ENCODE peak calls at places on chromosomes 3 and 15, in nine cellular contexts. Q, L, N, K, H, O, U, F and I are unnamed samples.

GRCh38 chr3:123618768-123619484 is 34.1 kb upstream of the HACD2 start:
- DNase-seq in Q (peak), L (no peak), N (no peak), K (no peak), H (no peak), O (peak), U (no peak), F (peak), I (peak)

GRCh38 chr3:146928421-146929059 is 323.4 kb upstream of the PLSCR5 start:
- DNase-seq in Q (no peak), L (no peak), N (no peak), K (no peak), H (no peak), O (no peak), U (peak), F (no peak), I (no peak)

GRCh38 chr3:177441281-177441812 is 244.1 kb upstream of the TBL1XR1 start:
- DNase-seq in Q (no peak), L (no peak), N (no peak), K (no peak), H (no peak), O (no peak), U (no peak), F (no peak), I (no peak)

GRCh38 chr15:73328986-73329385 is 39.8 kb downstream of the HCN4 start:
- DNase-seq in Q (no peak), L (no peak), N (no peak), K (peak), H (no peak), O (no peak), U (no peak), F (no peak), I (no peak)

GRCh38 chr3:39343760-39344159 is 14.3 kb downstream of the CCR8 start:
- DNase-seq in Q (no peak), L (no peak), N (no peak), K (no peak), H (no peak), O (no peak), U (no peak), F (no peak), I (no peak)

GRCh38 chr15:101407439-101407838 is 82.1 kb downstream of the PCSK6 start:
- DNase-seq in Q (no peak), L (peak), N (no peak), K (no peak), H (no peak), O (no peak), U (no peak), F (no peak), I (no peak)

GRCh38 chr3:42702982-42703694 is 540 bp upstream of the HHATL start:
- DNase-seq in Q (no peak), L (no peak), N (no peak), K (no peak), H (no peak), O (peak), U (no peak), F (peak), I (no peak)

GRCh38 chr3:48361928-48362327 is 10.1 kb upstream of the FBXW12 start:
- DNase-seq in Q (no peak), L (no peak), N (no peak), K (no peak), H (no peak), O (no peak), U (no peak), F (no peak), I (no peak)

GRCh38 chr3:5767304-5767703 is 579.8 kb downstream of the EDEM1 start:
- DNase-seq in Q (no peak), L (no peak), N (no peak), K (no peak), H (no peak), O (no peak), U (no peak), F (no peak), I (no peak)

DNA sequence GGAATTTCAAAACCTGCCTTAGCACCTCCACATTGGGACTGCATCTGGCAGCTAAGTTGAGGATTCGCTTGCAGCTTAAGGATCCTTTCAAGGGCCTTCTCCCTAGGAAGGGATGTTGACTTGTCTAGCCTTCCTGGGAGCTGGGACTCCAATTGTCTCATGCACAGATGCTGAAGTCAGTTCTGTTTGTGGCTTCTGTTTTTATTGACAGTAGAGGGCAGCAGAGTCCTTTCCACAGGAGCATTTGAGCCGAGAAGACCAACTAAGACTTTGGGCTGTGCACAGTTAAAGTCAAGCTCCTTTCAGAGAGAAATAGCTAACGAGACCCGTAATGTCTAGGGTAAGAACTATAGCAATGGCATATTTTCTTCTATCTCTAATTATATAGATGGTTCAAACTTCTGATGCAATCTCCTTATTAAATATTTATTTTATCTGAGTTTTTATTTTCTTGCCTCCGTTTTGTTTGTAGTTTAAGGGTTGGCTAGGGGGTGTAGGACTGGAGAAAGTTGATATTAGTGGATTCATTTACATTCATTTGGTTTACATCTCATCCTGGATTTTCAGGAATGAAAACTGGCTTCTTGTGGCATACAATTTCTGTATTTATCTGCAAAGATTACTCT is 59.7 kb upstream of the KBTBD8 start:
- DNase-seq in Q (peak), L (peak), N (peak), K (no peak), H (peak), O (no peak), U (peak), F (no peak), I (peak)
- TF ChIP-seq CTCF in Q (no peak), L (peak), N (peak), K (no peak), H (peak), O (peak), U (peak), F (peak), I (peak)

GRCh38 chr15:32029409-32029861 is 880 bp upstream of the CHRNA7 start:
- DNase-seq in Q (no peak), L (peak), N (no peak), K (peak), H (no peak), O (no peak), U (peak), F (no peak), I (no peak)
- H3K4me3 ChIP-seq in Q (peak), L (no peak), N (peak), K (no peak), H (no peak), O (peak), U (peak), F (peak), I (peak)

GRCh38 chr15:40545457-40545856 is 19.4 kb downstream of the CCDC32 start:
- DNase-seq in Q (no peak), L (no peak), N (no peak), K (no peak), H (no peak), O (no peak), U (peak), F (no peak), I (no peak)
- TF ChIP-seq CTCF in Q (no peak), L (peak), N (no peak), K (no peak), H (no peak), O (no peak), U (peak), F (no peak), I (no peak)

GRCh38 chr3:171285287-171285686 is 174.9 kb downstream of the TNIK start:
- DNase-seq in Q (no peak), L (peak), N (no peak), K (no peak), H (no peak), O (no peak), U (no peak), F (no peak), I (no peak)
- H3K4me3 ChIP-seq in Q (no peak), L (no peak), N (no peak), K (no peak), H (no peak), O (no peak), U (no peak), F (no peak), I (no peak)

DNA sequence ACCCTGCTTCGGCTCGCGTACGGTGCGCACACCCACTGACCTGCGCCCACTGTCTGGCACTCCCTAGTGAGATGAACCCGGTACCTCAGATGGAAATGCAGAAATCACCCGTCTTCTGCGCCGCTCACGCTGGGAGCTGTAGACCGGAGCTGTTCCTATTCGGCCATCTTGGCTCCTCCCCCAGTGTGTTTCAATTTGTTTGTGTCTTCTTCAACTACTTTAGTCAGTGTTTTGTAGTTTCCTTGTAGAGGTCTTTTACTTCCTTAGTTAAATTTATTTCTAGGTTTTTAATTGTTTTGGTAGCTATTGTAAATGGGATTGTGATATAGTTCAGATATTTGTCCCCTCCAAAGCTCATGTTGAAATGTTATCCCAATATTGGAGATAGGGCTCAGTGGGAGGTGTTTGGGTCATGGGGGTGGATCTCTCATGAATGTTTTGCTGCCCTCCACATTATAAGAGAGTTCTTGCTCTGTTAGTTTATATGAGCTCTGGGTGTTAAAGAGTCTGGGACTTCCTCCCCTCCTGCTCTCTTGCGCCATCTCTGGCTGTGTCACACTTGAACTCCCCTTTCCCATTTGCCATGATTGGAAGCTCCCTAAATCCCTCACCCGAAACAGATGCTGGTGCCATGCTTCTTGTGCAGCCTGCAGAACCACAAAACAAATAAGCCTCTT is 304.4 kb downstream of the DOCK3 start:
- DNase-seq in Q (no peak), L (no peak), N (no peak), K (no peak), H (no peak), O (no peak), U (peak), F (no peak), I (no peak)
- TF ChIP-seq CTCF in Q (no peak), L (peak), N (no peak), K (no peak), H (no peak), O (no peak), U (peak), F (no peak), I (peak)

DNA sequence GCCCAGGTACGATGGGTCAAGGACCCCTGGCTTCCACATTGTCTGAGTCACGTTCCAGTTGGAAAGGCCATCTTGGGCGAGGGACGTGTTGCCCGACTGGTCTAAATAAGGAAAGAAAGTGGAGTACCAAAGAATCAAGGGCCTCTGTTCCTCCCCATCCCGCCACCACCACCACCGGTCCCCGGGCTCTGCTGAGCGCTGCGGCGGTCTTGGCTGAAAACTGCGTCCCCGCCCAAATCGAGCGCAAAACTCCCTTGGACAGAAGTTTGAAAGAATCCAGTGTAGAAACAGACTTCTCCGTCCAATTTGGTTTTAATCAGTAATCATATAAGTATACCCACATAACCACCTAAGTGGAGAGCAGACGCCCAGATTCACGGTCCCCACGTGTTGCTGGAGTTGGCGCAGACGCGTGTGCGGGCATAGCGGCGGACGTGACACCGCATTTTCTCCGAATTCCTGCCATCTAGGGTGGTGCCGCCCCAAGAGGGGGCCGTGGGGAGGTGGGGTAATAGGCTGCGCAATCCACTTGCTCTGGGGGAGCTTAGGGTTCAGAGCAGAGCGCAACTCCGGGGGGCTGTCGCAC is 243.8 kb upstream of the TOPAZ1 start:
- DNase-seq in Q (no peak), L (peak), N (no peak), K (no peak), H (no peak), O (no peak), U (peak), F (no peak), I (no peak)
- H3K4me3 ChIP-seq in Q (no peak), L (peak), N (peak), K (peak), H (peak), O (peak), U (peak), F (no peak), I (peak)

GRCh38 chr3:81799403-81799802 is 38.0 kb upstream of the GBE1 start:
- DNase-seq in Q (no peak), L (no peak), N (no peak), K (no peak), H (no peak), O (no peak), U (no peak), F (no peak), I (no peak)
- TF ChIP-seq CTCF in Q (no peak), L (no peak), N (no peak), K (no peak), H (no peak), O (no peak), U (no peak), F (no peak), I (no peak)

DNA sequence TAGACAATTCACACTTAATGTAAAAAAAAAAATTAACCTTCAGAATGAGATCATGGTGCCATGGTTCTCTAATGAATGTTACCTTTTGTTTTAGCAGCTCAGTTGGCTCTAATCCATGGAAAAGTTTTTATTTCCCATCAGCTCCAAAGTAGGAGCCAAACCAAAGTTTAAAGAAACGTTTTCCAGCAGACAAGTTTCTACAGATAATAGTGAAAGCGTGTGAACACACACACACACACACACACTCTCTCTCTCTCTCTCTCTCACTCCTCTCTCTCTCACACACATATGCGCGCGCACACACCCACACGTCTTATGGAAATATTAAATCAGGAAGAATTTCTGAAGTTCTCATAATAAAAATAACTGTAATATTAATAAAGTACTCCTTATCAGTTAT is 46.9 kb downstream of the MBNL1 start:
- DNase-seq in Q (no peak), L (no peak), N (no peak), K (no peak), H (no peak), O (no peak), U (no peak), F (no peak), I (no peak)
- H3K4me3 ChIP-seq in Q (no peak), L (no peak), N (no peak), K (no peak), H (no peak), O (no peak), U (no peak), F (no peak), I (no peak)

GRCh38 chr15:43975750-43976149 is 148.9 kb downstream of the WDR76 start:
- DNase-seq in Q (no peak), L (no peak), N (no peak), K (no peak), H (no peak), O (no peak), U (no peak), F (no peak), I (no peak)

GRCh38 chr15:43969802-43970375 is 143.1 kb downstream of the WDR76 start:
- DNase-seq in Q (no peak), L (no peak), N (no peak), K (no peak), H (no peak), O (no peak), U (no peak), F (no peak), I (no peak)

GRCh38 chr15:43975326-43975725 is 148.5 kb downstream of the WDR76 start:
- DNase-seq in Q (no peak), L (no peak), N (no peak), K (no peak), H (no peak), O (no peak), U (no peak), F (no peak), I (no peak)

GRCh38 chr15:43977072-43977884 is 150.5 kb downstream of the WDR76 start:
- DNase-seq in Q (no peak), L (peak), N (no peak), K (no peak), H (no peak), O (no peak), U (peak), F (no peak), I (no peak)

DNA sequence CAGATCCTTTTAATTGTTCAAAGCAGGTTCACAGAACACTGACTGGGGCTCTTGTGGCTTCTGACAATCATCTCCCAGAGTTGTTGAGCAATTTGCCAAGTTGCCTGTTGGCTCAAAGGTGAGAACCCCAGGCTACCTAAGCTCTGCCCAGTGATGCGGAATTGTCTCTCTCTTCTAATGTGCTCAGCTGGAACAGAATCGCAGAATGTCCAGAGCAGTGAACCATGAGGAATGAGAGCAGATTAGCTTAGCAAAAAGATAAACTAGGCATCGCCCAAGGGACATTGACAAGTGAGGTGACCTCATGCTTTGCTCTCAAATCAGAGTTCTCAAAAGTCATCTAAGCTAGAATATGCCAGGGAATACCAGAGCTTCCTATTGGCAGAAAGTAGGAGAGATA is 148.1 kb downstream of the WDR76 start:
- DNase-seq in Q (no peak), L (peak), N (no peak), K (no peak), H (no peak), O (no peak), U (no peak), F (no peak), I (peak)
- TF ChIP-seq CTCF in Q (no peak), L (no peak), N (no peak), K (no peak), H (no peak), O (no peak), U (no peak), F (no peak), I (no peak)

GRCh38 chr15:67068724-67069400 is 3.5 kb downstream of the SMAD3 start:
- DNase-seq in Q (no peak), L (no peak), N (no peak), K (no peak), H (no peak), O (no peak), U (no peak), F (no peak), I (no peak)
- H3K4me3 ChIP-seq in Q (no peak), L (peak), N (peak), K (peak), H (peak), O (peak), U (peak), F (peak), I (peak)